ENCODE peak calls at places on chromosome 9, in ten cellular contexts. One of them, this sample, is unnamed.
A peak's percentile ranks its signal among the peaks of the same experiment; 100 is the strongest.

GRCh38 chr9:116756995-116757394 is 69.9 kb downstream of the TRIM32 start:
- DNase-seq in tibial nerve: no peak
- DNase-seq in right lobe of liver: no peak
- DNase-seq in Peyer's patch: no peak
- DNase-seq in esophagus squamous epithelium: no peak
- DNase-seq in K562: no peak
- DNase-seq in suprapubic skin: no peak
- DNase-seq in IMR-90: no peak
- DNase-seq in ovary: no peak
- DNase-seq in heart left ventricle: no peak
- DNase-seq in this sample: no peak

GRCh38 chr9:98222885-98223640 is 30.6 kb upstream of the CORO2A start:
- DNase-seq in esophagus squamous epithelium: no peak
- DNase-seq in Peyer's patch: no peak
- DNase-seq in heart left ventricle: no peak
- DNase-seq in suprapubic skin: no peak
- DNase-seq in K562: no peak
- DNase-seq in right lobe of liver: no peak
- DNase-seq in tibial nerve: peak; percentile 44
- DNase-seq in ovary: no peak
- DNase-seq in IMR-90: peak; percentile 99
- DNase-seq in this sample: peak; percentile 27

GRCh38 chr9:109471994-109472393 is 26.1 kb downstream of the PTPN3 start:
- DNase-seq in right lobe of liver: no peak
- DNase-seq in esophagus squamous epithelium: no peak
- DNase-seq in K562: no peak
- DNase-seq in heart left ventricle: no peak
- DNase-seq in tibial nerve: no peak
- DNase-seq in ovary: no peak
- DNase-seq in Peyer's patch: no peak
- DNase-seq in IMR-90: no peak
- DNase-seq in suprapubic skin: no peak
- DNase-seq in this sample: no peak

GRCh38 chr9:123406691-123407536 is 50.9 kb downstream of the CRB2 start:
- DNase-seq in heart left ventricle: no peak
- DNase-seq in esophagus squamous epithelium: no peak
- DNase-seq in tibial nerve: no peak
- DNase-seq in ovary: no peak
- DNase-seq in IMR-90: peak; percentile 33
- DNase-seq in suprapubic skin: no peak
- DNase-seq in K562: peak; percentile 52
- DNase-seq in right lobe of liver: no peak
- DNase-seq in Peyer's patch: no peak
- DNase-seq in this sample: no peak

GRCh38 chr9:114853071-114853865 is 47.4 kb upstream of the TNFSF15 start:
- DNase-seq in ovary: no peak
- DNase-seq in esophagus squamous epithelium: no peak
- DNase-seq in tibial nerve: no peak
- DNase-seq in Peyer's patch: peak; percentile 54
- DNase-seq in K562: no peak
- DNase-seq in suprapubic skin: no peak
- DNase-seq in heart left ventricle: no peak
- DNase-seq in IMR-90: no peak
- DNase-seq in right lobe of liver: no peak
- DNase-seq in this sample: no peak

GRCh38 chr9:115167175-115167574 is 49.2 kb upstream of the TNC start:
- DNase-seq in K562: no peak
- DNase-seq in heart left ventricle: no peak
- DNase-seq in suprapubic skin: no peak
- DNase-seq in esophagus squamous epithelium: no peak
- DNase-seq in ovary: no peak
- DNase-seq in tibial nerve: no peak
- DNase-seq in IMR-90: peak; percentile 79
- DNase-seq in right lobe of liver: no peak
- DNase-seq in Peyer's patch: no peak
- DNase-seq in this sample: no peak

GRCh38 chr9:97766092-97766491 is 69.0 kb upstream of the XPA start:
- DNase-seq in suprapubic skin: no peak
- DNase-seq in esophagus squamous epithelium: no peak
- DNase-seq in K562: no peak
- DNase-seq in Peyer's patch: no peak
- DNase-seq in IMR-90: peak; percentile 72
- DNase-seq in ovary: no peak
- DNase-seq in right lobe of liver: no peak
- DNase-seq in tibial nerve: no peak
- DNase-seq in heart left ventricle: no peak
- DNase-seq in this sample: no peak

GRCh38 chr9:121566401-121567141 is 66.9 kb upstream of the GGTA1 start:
- DNase-seq in tibial nerve: no peak
- DNase-seq in ovary: peak; percentile 58
- DNase-seq in suprapubic skin: no peak
- DNase-seq in Peyer's patch: no peak
- DNase-seq in IMR-90: peak; percentile 79
- DNase-seq in right lobe of liver: no peak
- DNase-seq in esophagus squamous epithelium: no peak
- DNase-seq in K562: no peak
- DNase-seq in heart left ventricle: peak; percentile 65
- DNase-seq in this sample: no peak

GRCh38 chr9:121826711-121827110 is 175.3 kb downstream of the DAB2IP start:
- DNase-seq in esophagus squamous epithelium: no peak
- DNase-seq in heart left ventricle: no peak
- DNase-seq in tibial nerve: no peak
- DNase-seq in suprapubic skin: no peak
- DNase-seq in Peyer's patch: peak; percentile 35
- DNase-seq in ovary: no peak
- DNase-seq in K562: no peak
- DNase-seq in IMR-90: no peak
- DNase-seq in right lobe of liver: no peak
- DNase-seq in this sample: no peak

GRCh38 chr9:132514011-132514744 is 68.2 kb upstream of the BARHL1 start:
- DNase-seq in suprapubic skin: no peak
- DNase-seq in K562: no peak
- DNase-seq in Peyer's patch: no peak
- DNase-seq in esophagus squamous epithelium: no peak
- DNase-seq in right lobe of liver: no peak
- DNase-seq in tibial nerve: no peak
- DNase-seq in ovary: no peak
- DNase-seq in heart left ventricle: no peak
- DNase-seq in IMR-90: no peak
- DNase-seq in this sample: no peak

GRCh38 chr9:14127656-14128055 is 186.3 kb downstream of the NFIB start:
- DNase-seq in IMR-90: peak; percentile 58
- DNase-seq in K562: no peak
- DNase-seq in heart left ventricle: no peak
- DNase-seq in suprapubic skin: no peak
- DNase-seq in right lobe of liver: no peak
- DNase-seq in ovary: no peak
- DNase-seq in tibial nerve: no peak
- DNase-seq in esophagus squamous epithelium: no peak
- DNase-seq in Peyer's patch: no peak
- DNase-seq in this sample: no peak

GRCh38 chr9:121770415-121771273 is 119.2 kb downstream of the DAB2IP start:
- DNase-seq in suprapubic skin: no peak
- DNase-seq in esophagus squamous epithelium: no peak
- DNase-seq in Peyer's patch: no peak
- DNase-seq in ovary: no peak
- DNase-seq in right lobe of liver: peak; percentile 7
- DNase-seq in tibial nerve: no peak
- DNase-seq in K562: no peak
- DNase-seq in IMR-90: peak; percentile 84
- DNase-seq in heart left ventricle: no peak
- DNase-seq in this sample: no peak

GRCh38 chr9:133203506-133204075 is 5.5 kb downstream of the OBP2B start:
- DNase-seq in suprapubic skin: no peak
- DNase-seq in ovary: no peak
- DNase-seq in right lobe of liver: no peak
- DNase-seq in esophagus squamous epithelium: no peak
- DNase-seq in IMR-90: no peak
- DNase-seq in K562: no peak
- DNase-seq in tibial nerve: no peak
- DNase-seq in heart left ventricle: no peak
- DNase-seq in Peyer's patch: no peak
- DNase-seq in this sample: no peak

GRCh38 chr9:34187891-34188240 is 9.0 kb downstream of the UBAP1 start:
- DNase-seq in heart left ventricle: no peak
- DNase-seq in tibial nerve: no peak
- DNase-seq in IMR-90: no peak
- DNase-seq in esophagus squamous epithelium: no peak
- DNase-seq in ovary: no peak
- DNase-seq in right lobe of liver: no peak
- DNase-seq in suprapubic skin: no peak
- DNase-seq in K562: no peak
- DNase-seq in Peyer's patch: no peak
- DNase-seq in this sample: no peak

GRCh38 chr9:11257992-11258391 is 645.2 kb upstream of the PTPRD start:
- DNase-seq in esophagus squamous epithelium: no peak
- DNase-seq in tibial nerve: no peak
- DNase-seq in IMR-90: no peak
- DNase-seq in suprapubic skin: no peak
- DNase-seq in heart left ventricle: no peak
- DNase-seq in Peyer's patch: no peak
- DNase-seq in K562: no peak
- DNase-seq in right lobe of liver: no peak
- DNase-seq in ovary: no peak
- DNase-seq in this sample: no peak

GRCh38 chr9:8835291-8835690 is 1035.7 kb upstream of the DMAC1 start:
- DNase-seq in IMR-90: no peak
- DNase-seq in suprapubic skin: no peak
- DNase-seq in ovary: no peak
- DNase-seq in heart left ventricle: no peak
- DNase-seq in esophagus squamous epithelium: no peak
- DNase-seq in right lobe of liver: no peak
- DNase-seq in Peyer's patch: no peak
- DNase-seq in K562: no peak
- DNase-seq in tibial nerve: no peak
- DNase-seq in this sample: no peak

GRCh38 chr9:71245651-71246050 is 124.2 kb upstream of the TRPM3 start:
- DNase-seq in ovary: no peak
- DNase-seq in suprapubic skin: no peak
- DNase-seq in right lobe of liver: no peak
- DNase-seq in K562: no peak
- DNase-seq in heart left ventricle: no peak
- DNase-seq in Peyer's patch: no peak
- DNase-seq in IMR-90: no peak
- DNase-seq in tibial nerve: no peak
- DNase-seq in esophagus squamous epithelium: no peak
- DNase-seq in this sample: no peak

GRCh38 chr9:71242081-71242480 is 120.7 kb upstream of the TRPM3 start:
- DNase-seq in Peyer's patch: no peak
- DNase-seq in esophagus squamous epithelium: no peak
- DNase-seq in suprapubic skin: no peak
- DNase-seq in IMR-90: no peak
- DNase-seq in tibial nerve: no peak
- DNase-seq in ovary: no peak
- DNase-seq in heart left ventricle: no peak
- DNase-seq in K562: no peak
- DNase-seq in right lobe of liver: no peak
- DNase-seq in this sample: no peak

GRCh38 chr9:71249729-71250317 is 128.4 kb upstream of the TRPM3 start:
- DNase-seq in K562: peak; percentile 23
- DNase-seq in Peyer's patch: no peak
- DNase-seq in heart left ventricle: peak; percentile 9
- DNase-seq in ovary: no peak
- DNase-seq in esophagus squamous epithelium: no peak
- DNase-seq in right lobe of liver: no peak
- DNase-seq in IMR-90: peak; percentile 64
- DNase-seq in suprapubic skin: no peak
- DNase-seq in tibial nerve: peak; percentile 28
- DNase-seq in this sample: peak; percentile 40

DNA sequence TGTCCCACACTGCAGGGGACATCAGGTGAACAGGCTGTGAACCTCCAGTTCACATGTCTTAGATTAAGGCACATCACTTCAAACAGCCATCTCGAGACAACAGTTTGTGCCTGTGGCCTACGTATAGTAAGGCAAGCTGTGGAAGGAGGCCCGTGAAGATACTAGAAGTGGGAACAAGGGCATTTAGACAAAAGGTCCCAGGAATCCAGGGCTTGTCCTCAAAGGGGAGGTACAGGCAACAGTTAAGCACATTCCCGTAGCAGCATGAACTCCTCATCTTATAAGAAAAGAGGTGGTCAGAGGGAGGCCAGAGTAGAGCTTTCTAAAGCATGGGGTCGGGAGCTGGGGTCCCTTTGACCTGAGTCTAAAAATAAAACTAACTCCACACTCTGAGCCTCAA is 122.5 kb upstream of the TRPM3 start:
- DNase-seq in IMR-90: no peak
- DNase-seq in ovary: no peak
- DNase-seq in esophagus squamous epithelium: no peak
- DNase-seq in tibial nerve: no peak
- DNase-seq in right lobe of liver: no peak
- DNase-seq in Peyer's patch: no peak
- DNase-seq in heart left ventricle: no peak
- DNase-seq in suprapubic skin: no peak
- DNase-seq in K562: no peak
- DNase-seq in this sample: no peak
- H3K27ac ChIP-seq in IMR-90: no peak overlapping the region
- H3K27ac ChIP-seq in ovary: no peak overlapping the region
- H3K27ac ChIP-seq in esophagus squamous epithelium: no peak overlapping the region
- H3K27ac ChIP-seq in tibial nerve: no peak overlapping the region
- H3K27ac ChIP-seq in right lobe of liver: no peak overlapping the region
- H3K27ac ChIP-seq in Peyer's patch: no peak overlapping the region
- H3K27ac ChIP-seq in heart left ventricle: no peak overlapping the region
- H3K27ac ChIP-seq in suprapubic skin: no peak overlapping the region
- H3K27ac ChIP-seq in K562: no peak overlapping the region
- H3K27ac ChIP-seq in this sample: no peak overlapping the region

GRCh38 chr9:22227986-22228385 is 218.6 kb upstream of the DMRTA1 start:
- DNase-seq in esophagus squamous epithelium: no peak
- DNase-seq in Peyer's patch: no peak
- DNase-seq in K562: no peak
- DNase-seq in heart left ventricle: no peak
- DNase-seq in right lobe of liver: no peak
- DNase-seq in IMR-90: no peak
- DNase-seq in ovary: no peak
- DNase-seq in tibial nerve: no peak
- DNase-seq in suprapubic skin: no peak
- DNase-seq in this sample: no peak
- TF ChIP-seq POLR2A in esophagus squamous epithelium: no peak
- TF ChIP-seq POLR2A in Peyer's patch: no peak
- TF ChIP-seq POLR2A in K562: no peak
- TF ChIP-seq POLR2A in heart left ventricle: no peak
- TF ChIP-seq POLR2A in right lobe of liver: no peak
- TF ChIP-seq POLR2A in IMR-90: no peak
- TF ChIP-seq POLR2A in ovary: no peak
- TF ChIP-seq POLR2A in tibial nerve: no peak
- TF ChIP-seq POLR2A in suprapubic skin: no peak
- TF ChIP-seq POLR2A in this sample: no peak

GRCh38 chr9:124776952-124777645 is at the start of gene OLFML2A:
- DNase-seq in IMR-90: no peak
- DNase-seq in suprapubic skin: no peak
- DNase-seq in esophagus squamous epithelium: no peak
- DNase-seq in Peyer's patch: peak; percentile 48
- DNase-seq in K562: peak; percentile 40
- DNase-seq in tibial nerve: no peak
- DNase-seq in ovary: no peak
- DNase-seq in right lobe of liver: no peak
- DNase-seq in heart left ventricle: no peak
- DNase-seq in this sample: peak; percentile 53
- TF ChIP-seq CTCF in IMR-90: peak; percentile 55
- TF ChIP-seq CTCF in suprapubic skin: peak; percentile 43
- TF ChIP-seq CTCF in esophagus squamous epithelium: no peak
- TF ChIP-seq CTCF in Peyer's patch: peak; percentile 14
- TF ChIP-seq CTCF in K562: peak; percentile 35
- TF ChIP-seq CTCF in tibial nerve: peak; percentile 76
- TF ChIP-seq CTCF in ovary: no peak
- TF ChIP-seq CTCF in right lobe of liver: peak; percentile 28
- TF ChIP-seq CTCF in heart left ventricle: peak; percentile 52
- TF ChIP-seq CTCF in this sample: peak; percentile 17

GRCh38 chr9:23962101-23962500 is 136.1 kb upstream of the ELAVL2 start:
- DNase-seq in suprapubic skin: no peak
- DNase-seq in right lobe of liver: no peak
- DNase-seq in heart left ventricle: no peak
- DNase-seq in ovary: no peak
- DNase-seq in IMR-90: no peak
- DNase-seq in tibial nerve: no peak
- DNase-seq in K562: no peak
- DNase-seq in esophagus squamous epithelium: no peak
- DNase-seq in Peyer's patch: no peak
- DNase-seq in this sample: no peak
- H3K27ac ChIP-seq in suprapubic skin: no peak overlapping the region
- H3K27ac ChIP-seq in right lobe of liver: no peak overlapping the region
- H3K27ac ChIP-seq in heart left ventricle: no peak overlapping the region
- H3K27ac ChIP-seq in ovary: no peak overlapping the region
- H3K27ac ChIP-seq in IMR-90: no peak overlapping the region
- H3K27ac ChIP-seq in tibial nerve: no peak overlapping the region
- H3K27ac ChIP-seq in K562: no peak overlapping the region
- H3K27ac ChIP-seq in esophagus squamous epithelium: no peak overlapping the region
- H3K27ac ChIP-seq in Peyer's patch: no peak overlapping the region
- H3K27ac ChIP-seq in this sample: no peak overlapping the region